ENCODE peak calls at places on chromosome 19, in five cellular contexts. S, W, K, Y and J are unnamed samples.

GRCh38 chr19:2922987-2923386 is 21.8 kb downstream of the ZNF77 start:
- DNase-seq in S (no peak), W (no peak), K (peak; percentile 29), Y (no peak), J (peak; percentile 70)

GRCh38 chr19:48445256-48445605 is 552 bp upstream of the GRWD1 start:
- DNase-seq in S (no peak), W (no peak), K (peak; percentile 47), Y (peak; percentile 96), J (peak; percentile 41)

GRCh38 chr19:19461671-19462622 is 53.4 kb downstream of the TSSK6 start:
- DNase-seq in S (no peak), W (peak; percentile 55), K (peak; percentile 25), Y (peak; percentile 57), J (peak; percentile 24)

GRCh38 chr19:18397242-18398202 is at the start of gene LRRC25:
- DNase-seq in S (no peak), W (no peak), K (no peak), Y (no peak), J (no peak)

GRCh38 chr19:33186431-33186830 is 7.7 kb upstream of the LRP3 start:
- DNase-seq in S (no peak), W (no peak), K (no peak), Y (no peak), J (no peak)

GRCh38 chr19:49324801-49325491 is at the start of gene SLC6A16:
- DNase-seq in S (no peak), W (no peak), K (no peak), Y (no peak), J (no peak)

GRCh38 chr19:18317998-18318800 is 4.7 kb downstream of the LSM4 start:
- DNase-seq in S (peak; percentile 49), W (no peak), K (no peak), Y (peak; percentile 49), J (no peak)

GRCh38 chr19:2294377-2295335 is 12.7 kb upstream of the PEAK3 start:
- DNase-seq in S (no peak), W (peak; percentile 57), K (no peak), Y (no peak), J (no peak)

GRCh38 chr19:2245273-2245672 is 3.9 kb upstream of the AMH start:
- DNase-seq in S (no peak), W (no peak), K (no peak), Y (no peak), J (no peak)